ENCODE peak calls at places on chromosomes 16 and 17, in five cellular contexts. R is HCT116, E is SHP77 treated with DMSO at 0.1 percent for 48 hours, D is foreskin keratinocyte, K is HTR-8/SVneo. H is an unnamed sample.

GRCh38 chr17:78147315-78147998 is 1.3 kb downstream of the C17orf99 start:
- DNase-seq in R (no peak), E (no peak), D (no peak), K (no peak), H (peak; percentile 70)

GRCh38 chr16:68445458-68445857 is 2.9 kb downstream of the SMPD3 start:
- DNase-seq in R (peak; percentile 43), E (peak; percentile 69), D (peak; percentile 20), K (peak; percentile 36), H (peak; percentile 47)

GRCh38 chr16:76614255-76614654 is 337.1 kb downstream of the CNTNAP4 start:
- DNase-seq in R (no peak), E (peak; percentile 28), D (no peak), K (no peak), H (peak; percentile 18)

GRCh38 chr17:39225974-39226683 is 384 bp upstream of the STAC2 start:
- DNase-seq in R (no peak), E (peak; percentile 36), D (no peak), K (peak; percentile 97), H (peak; percentile 32)

GRCh38 chr16:1614226-1615102 is 2.3 kb downstream of the CRAMP1 start:
- DNase-seq in R (no peak), E (no peak), D (no peak), K (peak; percentile 49), H (peak; percentile 25)

GRCh38 chr16:19071811-19072777 is 4.7 kb downstream of the COQ7 start:
- DNase-seq in R (peak; percentile 47), E (no peak), D (no peak), K (peak; percentile 19), H (peak; percentile 65)

GRCh38 chr16:19524356-19524865 is 669 bp downstream of the CCP110 start:
- DNase-seq in R (no peak), E (no peak), D (no peak), K (no peak), H (no peak)

GRCh38 chr17:21034350-21035235 is 8.2 kb downstream of the USP22 start:
- DNase-seq in R (no peak), E (no peak), D (no peak), K (no peak), H (no peak)

GRCh38 chr17:74924250-74924948 is at the start of gene OTOP2:
- DNase-seq in R (no peak), E (no peak), D (no peak), K (no peak), H (no peak)

H was measured in body of pancreas.